ENCODE peak calls at places on chromosomes 2 and 18, in five cellular contexts. K is body of pancreas, A is A549, N is sigmoid colon, G is tibial nerve. Y is an unnamed sample.

GRCh38 chr2:240420206-240420899 is 15.1 kb upstream of the GPC1 start:
- DNase-seq in K (no peak), A (no peak), N (peak; percentile 50), G (no peak), Y (no peak)

GRCh38 chr2:198045227-198045626 is 240.8 kb downstream of the PLCL1 start:
- DNase-seq in K (no peak), A (no peak), N (no peak), G (no peak), Y (no peak)

GRCh38 chr2:217737127-217737526 is 265.7 kb downstream of the TNS1 start:
- DNase-seq in K (no peak), A (no peak), N (no peak), G (no peak), Y (no peak)

GRCh38 chr18:49486617-49486958 is 446 bp downstream of the C18orf32 start:
- DNase-seq in K (no peak), A (no peak), N (no peak), G (no peak), Y (no peak)

GRCh38 chr2:215764441-215765048 is 248.8 kb downstream of the MREG start:
- DNase-seq in K (no peak), A (no peak), N (no peak), G (no peak), Y (no peak)

GRCh38 chr2:234491281-234491680 is 5.6 kb downstream of the ARL4C start:
- DNase-seq in K (no peak), A (no peak), N (no peak), G (no peak), Y (no peak)

GRCh38 chr2:171287606-171288005 is 126.9 kb upstream of the TLK1 start:
- DNase-seq in K (no peak), A (no peak), N (no peak), G (no peak), Y (no peak)

GRCh38 chr2:218605438-218605837 is 2.3 kb upstream of the PLCD4 start:
- DNase-seq in K (peak; percentile 15), A (no peak), N (no peak), G (no peak), Y (no peak)

GRCh38 chr2:11866358-11867335 is 120.2 kb downstream of the LPIN1 start:
- DNase-seq in K (no peak), A (no peak), N (no peak), G (no peak), Y (no peak)
- H3K4me3 ChIP-seq in K (no peak overlapping the region), A (no peak overlapping the region), N (no peak overlapping the region), G (no peak overlapping the region), Y (no peak overlapping the region)

GRCh38 chr2:10846110-10846861 is 33.7 kb upstream of the PDIA6 start:
- DNase-seq in K (no peak), A (no peak), N (no peak), G (no peak), Y (no peak)
- TF ChIP-seq POLR2A in K (no peak), A (no peak), N (no peak), G (no peak), Y (no peak)

GRCh38 chr2:201150454-201151020 is 32.4 kb upstream of the CASP10 start:
- DNase-seq in K (no peak), A (no peak), N (no peak), G (no peak), Y (no peak)

GRCh38 chr2:201152517-201152916 is 30.4 kb upstream of the CASP10 start:
- DNase-seq in K (no peak), A (no peak), N (no peak), G (no peak), Y (no peak)

GRCh38 chr2:201152999-201153398 is 29.9 kb upstream of the CASP10 start:
- DNase-seq in K (no peak), A (no peak), N (no peak), G (no peak), Y (no peak)

GRCh38 chr2:201149064-201149820 is 33.3 kb downstream of the CFLAR start:
- DNase-seq in K (no peak), A (peak; percentile 58), N (no peak), G (no peak), Y (no peak)

DNA sequence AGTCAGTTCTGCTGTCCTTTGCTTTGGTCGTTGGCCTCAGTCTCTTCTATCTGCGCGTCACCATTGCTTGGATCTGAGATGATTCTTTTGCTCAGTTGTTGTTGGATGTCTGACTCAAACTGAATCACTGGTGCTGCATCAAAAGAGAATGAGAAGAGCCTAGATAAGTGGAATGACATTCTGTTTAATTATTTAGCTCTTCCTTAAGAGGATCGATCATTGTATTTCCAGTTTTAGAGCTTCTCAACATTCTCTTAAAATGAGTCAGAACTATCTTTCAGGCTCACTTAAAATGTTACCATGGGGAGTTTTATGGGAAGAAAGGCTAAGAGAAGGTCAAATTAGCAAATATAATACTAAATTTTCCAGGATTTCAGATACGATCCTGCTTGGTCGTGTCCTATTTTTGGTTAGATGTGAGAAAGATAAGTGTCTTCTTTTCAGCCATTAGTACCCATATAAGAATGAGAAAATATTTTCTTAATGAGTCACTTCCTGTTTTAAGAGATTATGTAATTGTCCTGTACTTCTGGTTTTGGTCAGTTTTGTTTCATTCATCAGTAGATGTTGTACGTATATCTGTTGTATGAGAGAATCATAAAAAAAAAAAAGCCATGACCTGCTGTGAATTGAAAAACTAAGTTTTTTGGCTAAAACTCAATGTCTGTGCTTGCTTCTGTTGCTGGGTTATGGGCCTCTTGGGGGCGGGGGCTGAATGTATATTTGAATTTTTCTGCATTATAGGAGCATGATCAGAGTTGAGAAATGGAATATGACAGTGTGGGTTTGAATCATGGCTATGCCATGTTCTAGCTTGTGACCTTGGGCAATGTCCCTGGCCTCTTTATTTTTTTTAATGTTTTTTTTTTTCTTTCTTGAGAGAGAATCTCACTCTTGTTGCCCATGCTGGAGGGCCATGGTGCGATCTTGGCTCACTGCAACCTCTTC is 31.5 kb upstream of the CASP10 start:
- DNase-seq in K (no peak), A (peak; percentile 77), N (no peak), G (no peak), Y (no peak)
- H3K4me1 ChIP-seq in K (peaks cover 30% of the 10 kb centered on the region), A (peaks cover 59% of the 10 kb centered on the region), N (peaks cover 40% of the 10 kb centered on the region), G (peaks cover 24% of the 10 kb centered on the region), Y (no peaks in the 10 kb centered on the region)

GRCh38 chr18:9612215-9612830 is 2.0 kb downstream of the PPP4R1 start:
- DNase-seq in K (peak; percentile 70), A (peak; percentile 52), N (no peak), G (no peak), Y (no peak)
- H3K4me3 ChIP-seq in K (no peak overlapping the region), A (peak overlapping the region; percentile 98), N (no peak overlapping the region), G (peak overlapping the region; percentile 68), Y (peak overlapping the region; percentile 97)

GRCh38 chr2:237404413-237404812 is 9.6 kb downstream of the COL6A3 start:
- DNase-seq in K (no peak), A (no peak), N (no peak), G (no peak), Y (no peak)
- TF ChIP-seq POLR2A in K (no peak), A (no peak), N (no peak), G (no peak), Y (no peak)

Y was measured in breast epithelium.